ENCODE peak calls at places on chromosomes 3 and 15, in ten cellular contexts. I is activated naive CD8-positive, alpha-beta T cell treated with anti-CD3 and anti-CD28 coated beads, Interleukin-2, amount 50 U/mL, for 24 hours; L is cerebellar cortex; V is endothelial cell; W is COR-L47; B is NCI-H187; S is RPMI7951; F is GM18507; R is C1 segment of cervical spinal cord; K is body of pancreas. C is an unnamed sample.
A peak's percentile ranks its signal among the peaks of the same experiment; 100 is the strongest.

GRCh38 chr15:33234019-33234418 is 39.5 kb upstream of the FMN1 start:
- DNase-seq in I (no peak), L (peak; percentile 28), V (peak; percentile 39), W (peak; percentile 61), B (no peak), S (peak; percentile 65), F (no peak), R (no peak), K (no peak), C (no peak)

GRCh38 chr15:49621327-49622210 is 721 bp downstream of the DTWD1 start:
- DNase-seq in I (no peak), L (peak; percentile 24), V (no peak), W (no peak), B (no peak), S (no peak), F (no peak), R (no peak), K (no peak), C (no peak)

GRCh38 chr3:171871392-171872274 is 28.5 kb downstream of the TMEM212 start:
- DNase-seq in I (no peak), L (no peak), V (no peak), W (no peak), B (no peak), S (no peak), F (no peak), R (no peak), K (no peak), C (no peak)

GRCh38 chr3:134143828-134144390 is 106.8 kb downstream of the RYK start:
- DNase-seq in I (no peak), L (no peak), V (no peak), W (no peak), B (no peak), S (no peak), F (no peak), R (no peak), K (no peak), C (no peak)

GRCh38 chr3:71317749-71318458 is 265.6 kb downstream of the FOXP1 start:
- DNase-seq in I (no peak), L (no peak), V (no peak), W (no peak), B (no peak), S (no peak), F (no peak), R (no peak), K (no peak), C (no peak)

GRCh38 chr3:109072208-109072607 is 45.7 kb downstream of the MORC1 start:
- DNase-seq in I (peak; percentile 5), L (no peak), V (no peak), W (no peak), B (no peak), S (no peak), F (no peak), R (no peak), K (no peak), C (no peak)

GRCh38 chr3:165194477-165195135 is 1.6 kb downstream of the SLITRK3 start:
- DNase-seq in I (no peak), L (peak; percentile 27), V (no peak), W (no peak), B (no peak), S (no peak), F (no peak), R (no peak), K (no peak), C (peak; percentile 26)

GRCh38 chr15:56786966-56787365 is 53.7 kb upstream of the ZNF280D start:
- DNase-seq in I (no peak), L (no peak), V (no peak), W (no peak), B (no peak), S (peak; percentile 12), F (peak; percentile 28), R (no peak), K (no peak), C (no peak)

GRCh38 chr3:150135321-150135721 is 164.6 kb upstream of the PFN2 start:
- DNase-seq in I (no peak), L (no peak), V (no peak), W (no peak), B (no peak), S (no peak), F (no peak), R (no peak), K (no peak), C (no peak)

GRCh38 chr3:53137835-53138446 is 7.7 kb upstream of the RFT1 start:
- DNase-seq in I (no peak), L (no peak), V (no peak), W (no peak), B (no peak), S (peak; percentile 46), F (no peak), R (no peak), K (no peak), C (no peak)

GRCh38 chr3:129344540-129345220 is 66.0 kb downstream of the HMCES start:
- DNase-seq in I (no peak), L (no peak), V (peak; percentile 35), W (no peak), B (no peak), S (peak; percentile 89), F (no peak), R (no peak), K (no peak), C (no peak)

GRCh38 chr3:55474213-55474632 is 12.9 kb downstream of the WNT5A start:
- DNase-seq in I (no peak), L (no peak), V (peak; percentile 43), W (no peak), B (no peak), S (no peak), F (no peak), R (no peak), K (no peak), C (no peak)

GRCh38 chr15:58492661-58493397 is 61.0 kb downstream of the LIPC start:
- DNase-seq in I (no peak), L (peak; percentile 53), V (no peak), W (no peak), B (no peak), S (no peak), F (no peak), R (no peak), K (no peak), C (no peak)

GRCh38 chr3:179811321-179812095 is 158.7 kb downstream of the USP13 start:
- DNase-seq in I (peak; percentile 4), L (peak; percentile 42), V (peak; percentile 49), W (peak; percentile 71), B (peak; percentile 19), S (peak; percentile 68), F (peak; percentile 2), R (no peak), K (peak; percentile 65), C (no peak)

GRCh38 chr15:84081391-84082168 is 154.0 kb upstream of the GOLGA6L4 start:
- DNase-seq in I (no peak), L (no peak), V (no peak), W (no peak), B (no peak), S (peak; percentile 9), F (no peak), R (no peak), K (no peak), C (no peak)

GRCh38 chr15:75723847-75724660 is 11.4 kb upstream of the CSPG4 start:
- DNase-seq in I (peak; percentile 53), L (peak; percentile 80), V (peak; percentile 57), W (peak; percentile 56), B (no peak), S (peak; percentile 88), F (peak; percentile 51), R (no peak), K (peak; percentile 90), C (peak; percentile 91)

GRCh38 chr3:133799794-133800585 is 5.6 kb upstream of the SRPRB start:
- DNase-seq in I (no peak), L (no peak), V (no peak), W (no peak), B (no peak), S (peak; percentile 17), F (no peak), R (no peak), K (no peak), C (no peak)

GRCh38 chr3:175075269-175075668 is 216.1 kb downstream of the NAALADL2 start:
- DNase-seq in I (no peak), L (no peak), V (no peak), W (no peak), B (no peak), S (no peak), F (no peak), R (no peak), K (no peak), C (no peak)

GRCh38 chr3:190121061-190121765 is 516 bp upstream of the P3H2 start:
- DNase-seq in I (no peak), L (no peak), V (no peak), W (no peak), B (no peak), S (no peak), F (no peak), R (no peak), K (no peak), C (no peak)

GRCh38 chr3:150296123-150296750 is 111.9 kb upstream of the TSC22D2 start:
- DNase-seq in I (no peak), L (no peak), V (no peak), W (no peak), B (no peak), S (no peak), F (no peak), R (no peak), K (no peak), C (no peak)

GRCh38 chr3:155495387-155495786 is 201.9 kb upstream of the STRIT1 start:
- DNase-seq in I (no peak), L (no peak), V (no peak), W (no peak), B (no peak), S (peak; percentile 56), F (no peak), R (no peak), K (no peak), C (no peak)

GRCh38 chr15:66882251-66883020 is 180.4 kb downstream of the SMAD6 start:
- DNase-seq in I (no peak), L (no peak), V (no peak), W (no peak), B (no peak), S (peak; percentile 85), F (no peak), R (no peak), K (no peak), C (no peak)

GRCh38 chr15:63052961-63053698 is 10.6 kb downstream of the TPM1 start:
- DNase-seq in I (no peak), L (no peak), V (no peak), W (no peak), B (no peak), S (peak; percentile 82), F (no peak), R (no peak), K (peak; percentile 47), C (no peak)

GRCh38 chr3:49199244-49199899 is 28.0 kb downstream of the KLHDC8B start:
- DNase-seq in I (peak; percentile 5), L (peak; percentile 19), V (no peak), W (no peak), B (no peak), S (peak; percentile 93), F (no peak), R (peak; percentile 7), K (peak; percentile 73), C (peak; percentile 71)

GRCh38 chr3:37163262-37164020 is 10.9 kb downstream of the LRRFIP2 start:
- DNase-seq in I (peak; percentile 55), L (no peak), V (peak; percentile 12), W (no peak), B (no peak), S (peak; percentile 99), F (no peak), R (no peak), K (no peak), C (no peak)

GRCh38 chr3:123734527-123734902 is 149.6 kb downstream of the MYLK start:
- DNase-seq in I (no peak), L (no peak), V (no peak), W (no peak), B (no peak), S (no peak), F (no peak), R (no peak), K (no peak), C (no peak)

GRCh38 chr3:14846481-14846880 is 27.7 kb downstream of the FGD5 start:
- DNase-seq in I (no peak), L (no peak), V (no peak), W (no peak), B (no peak), S (peak; percentile 55), F (no peak), R (no peak), K (no peak), C (no peak)

GRCh38 chr3:100006570-100007271 is 107.6 kb downstream of the FILIP1L start:
- DNase-seq in I (no peak), L (no peak), V (no peak), W (no peak), B (no peak), S (peak; percentile 36), F (no peak), R (no peak), K (no peak), C (no peak)